ENCODE peak calls at places on chromosomes 5 and 9, in nine cellular contexts. W is A549, I is spleen, X is heart left ventricle, A is ovary, M is IMR-90, Z is adrenal gland, L is K562, E is transverse colon. Q is an unnamed sample.

GRCh38 chr9:35618854-35619799 is 914 bp upstream of the CD72 start:
- DNase-seq in W (no peak), I (peak; percentile 93), X (no peak), A (no peak), M (peak; percentile 21), Z (no peak), L (no peak), E (peak; percentile 68), Q (no peak)

GRCh38 chr5:178346607-178347334 is 114.2 kb upstream of the PHYKPL start:
- DNase-seq in W (no peak), I (peak; percentile 63), X (no peak), A (no peak), M (no peak), Z (no peak), L (no peak), E (no peak), Q (no peak)

GRCh38 chr9:106075991-106076390 is 381.6 kb downstream of the TMEM38B start:
- DNase-seq in W (no peak), I (no peak), X (no peak), A (no peak), M (peak; percentile 4), Z (no peak), L (no peak), E (no peak), Q (no peak)

GRCh38 chr5:143826909-143827514 is 15.1 kb downstream of the HMHB1 start:
- DNase-seq in W (peak; percentile 12), I (no peak), X (no peak), A (no peak), M (peak; percentile 59), Z (no peak), L (no peak), E (no peak), Q (no peak)

GRCh38 chr5:126896170-126896717 is 119.3 kb downstream of the LMNB1 start:
- DNase-seq in W (no peak), I (no peak), X (no peak), A (no peak), M (no peak), Z (no peak), L (no peak), E (no peak), Q (no peak)

GRCh38 chr9:115507148-115507547 is 389.2 kb upstream of the TNC start:
- DNase-seq in W (no peak), I (no peak), X (no peak), A (no peak), M (no peak), Z (no peak), L (no peak), E (no peak), Q (no peak)

GRCh38 chr5:142063878-142064331 is 44.7 kb upstream of the NDFIP1 start:
- DNase-seq in W (no peak), I (peak; percentile 84), X (peak; percentile 75), A (peak; percentile 25), M (peak; percentile 61), Z (peak; percentile 68), L (no peak), E (peak; percentile 13), Q (peak; percentile 52)

GRCh38 chr5:151023047-151023615 is 2.7 kb downstream of the GPX3 start:
- DNase-seq in W (no peak), I (no peak), X (peak; percentile 79), A (peak; percentile 54), M (peak; percentile 40), Z (peak; percentile 73), L (peak; percentile 70), E (no peak), Q (peak; percentile 89)

DNA sequence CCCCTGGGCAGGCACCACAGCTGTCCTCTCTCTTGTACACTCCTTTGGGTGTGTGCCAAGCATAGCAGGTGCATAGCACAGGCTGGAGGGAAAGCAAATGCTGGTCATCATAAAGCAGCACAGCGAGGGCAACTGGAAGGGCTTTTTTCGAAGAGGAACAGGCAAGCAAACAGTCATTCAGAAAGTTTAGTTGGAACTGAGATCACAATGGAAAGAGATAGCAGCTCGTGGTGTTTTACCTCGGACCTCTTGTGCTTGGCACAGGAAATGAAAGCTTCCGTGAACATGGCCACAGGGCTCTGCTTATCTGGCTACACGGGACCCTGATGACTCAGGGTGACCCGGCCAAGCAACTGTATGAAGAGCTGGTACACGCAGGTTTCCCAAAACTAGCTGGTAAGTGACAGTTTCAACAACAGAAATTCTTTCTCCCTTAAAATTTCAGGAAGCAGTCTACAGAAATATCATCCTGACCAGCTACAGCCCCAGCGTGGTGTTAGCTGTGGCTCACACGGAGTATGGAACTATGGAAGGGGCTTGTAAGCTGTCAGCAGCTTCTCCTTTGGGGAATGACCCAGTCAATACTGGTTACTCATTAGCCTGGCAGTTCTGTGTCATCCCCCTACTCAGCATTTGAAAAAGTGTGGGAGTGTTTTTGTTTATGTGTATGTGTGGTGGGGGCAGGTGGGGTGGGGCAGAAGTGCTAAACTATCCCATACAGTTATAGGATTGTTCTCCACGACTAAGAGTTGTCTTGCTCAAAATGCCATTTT is 48.1 kb downstream of the POC5 start:
- DNase-seq in W (peak; percentile 40), I (peak; percentile 79), X (peak; percentile 28), A (no peak), M (peak; percentile 18), Z (peak; percentile 45), L (peak; percentile 27), E (peak; percentile 65), Q (peak; percentile 16)
- H3K4me3 ChIP-seq in W (peak overlapping the region; percentile 8), I (peak overlapping the region; percentile 17), X (peak overlapping the region; percentile 34), A (no peak overlapping the region), M (no peak overlapping the region), Z (no peak overlapping the region), L (peak overlapping the region; percentile 25), E (peak overlapping the region; percentile 18), Q (no peak overlapping the region)

GRCh38 chr5:138464388-138465287 is 641 bp upstream of the EGR1 start:
- DNase-seq in W (peak; percentile 94), I (peak; percentile 97), X (peak; percentile 97), A (peak; percentile 96), M (peak; percentile 98), Z (peak; percentile 97), L (peak; percentile 93), E (peak; percentile 98), Q (peak; percentile 98)

GRCh38 chr5:138464018-138464387 is 1.3 kb upstream of the EGR1 start:
- DNase-seq in W (peak; percentile 95), I (peak; percentile 99), X (peak; percentile 97), A (peak; percentile 98), M (peak; percentile 93), Z (peak; percentile 97), L (peak; percentile 91), E (peak; percentile 97), Q (peak; percentile 91)

GRCh38 chr5:138465288-138466057 is at the start of gene EGR1:
- DNase-seq in W (peak; percentile 88), I (peak; percentile 93), X (peak; percentile 95), A (peak; percentile 96), M (peak; percentile 94), Z (peak; percentile 94), L (peak; percentile 78), E (peak; percentile 95), Q (peak; percentile 89)

GRCh38 chr5:138461343-138462125 is 3.7 kb upstream of the EGR1 start:
- DNase-seq in W (no peak), I (no peak), X (no peak), A (no peak), M (peak; percentile 87), Z (no peak), L (no peak), E (no peak), Q (no peak)

GRCh38 chr5:138463335-138464017 is 1.8 kb upstream of the EGR1 start:
- DNase-seq in W (no peak), I (no peak), X (no peak), A (peak; percentile 68), M (no peak), Z (peak; percentile 58), L (peak; percentile 30), E (peak; percentile 41), Q (no peak)
- TF ChIP-seq CTCF in W (no peak), I (no peak), X (no peak), A (no peak), M (no peak), Z (peak; percentile 17), L (peak; percentile 62), E (no peak), Q (no peak)

GRCh38 chr9:93960221-93960970 is 5.2 kb upstream of the BARX1 start:
- DNase-seq in W (no peak), I (no peak), X (no peak), A (no peak), M (no peak), Z (no peak), L (no peak), E (peak; percentile 43), Q (no peak)

GRCh38 chr9:93958875-93959682 is 3.9 kb upstream of the BARX1 start:
- DNase-seq in W (no peak), I (no peak), X (no peak), A (no peak), M (peak; percentile 7), Z (no peak), L (no peak), E (no peak), Q (no peak)

GRCh38 chr9:93958121-93958874 is 3.1 kb upstream of the BARX1 start:
- DNase-seq in W (no peak), I (no peak), X (no peak), A (no peak), M (no peak), Z (no peak), L (no peak), E (no peak), Q (no peak)

GRCh38 chr9:93960971-93961841 is 6.1 kb upstream of the BARX1 start:
- DNase-seq in W (no peak), I (no peak), X (no peak), A (no peak), M (no peak), Z (no peak), L (no peak), E (no peak), Q (no peak)

GRCh38 chr9:93959739-93960154 is 4.6 kb upstream of the BARX1 start:
- DNase-seq in W (no peak), I (no peak), X (no peak), A (no peak), M (no peak), Z (no peak), L (no peak), E (no peak), Q (no peak)
- TF ChIP-seq POLR2A in W (no peak), I (no peak), X (no peak), A (no peak), M (no peak), Z (no peak), L (no peak), E (no peak), Q (no peak)

DNA sequence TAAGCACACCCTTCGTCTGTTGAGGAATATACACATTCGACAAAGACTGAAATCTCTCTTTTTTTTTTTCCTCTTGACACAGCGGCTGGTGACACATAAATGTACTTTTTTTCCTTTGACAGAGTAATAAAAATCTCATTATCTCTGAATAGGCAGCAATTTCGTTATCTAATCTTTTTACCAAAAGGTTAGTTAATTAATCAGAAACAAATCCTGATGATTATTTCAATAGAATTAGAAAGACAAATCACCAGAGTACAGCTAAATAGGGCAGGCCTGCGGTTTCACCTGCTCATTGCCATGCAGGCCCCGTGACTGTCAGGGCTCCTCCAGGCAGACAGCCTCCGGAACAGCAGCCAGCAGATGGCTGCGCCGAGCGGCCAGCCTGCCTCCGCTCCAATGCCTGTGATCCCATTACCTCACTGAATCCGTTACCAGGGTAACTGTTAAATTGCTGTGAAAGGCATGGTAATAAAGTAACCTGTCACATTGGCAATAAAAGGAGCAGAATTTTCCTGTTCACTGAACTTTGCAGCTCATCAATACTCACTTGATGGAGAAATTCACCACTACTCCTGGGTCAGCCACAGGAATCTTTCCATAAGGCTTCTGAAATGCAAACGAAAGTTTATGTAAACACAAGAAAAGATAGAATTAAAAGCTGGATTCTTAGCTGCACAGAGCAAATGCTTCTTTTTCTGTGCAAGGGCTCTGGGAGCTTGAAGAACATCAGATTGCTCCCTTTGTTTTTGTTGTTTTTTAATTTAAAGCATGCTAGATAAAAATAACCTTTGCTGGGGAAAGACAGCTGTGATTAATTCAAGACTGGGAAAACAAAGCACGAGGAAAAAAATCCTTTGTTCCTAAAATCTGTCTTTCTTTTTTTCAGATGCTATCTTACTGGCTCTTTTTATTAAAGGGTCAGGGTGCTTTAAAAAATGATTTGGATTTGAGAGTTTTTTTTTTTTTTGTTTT is 666.4 kb upstream of the ZNF608 start:
- DNase-seq in W (peak; percentile 9), I (peak; percentile 79), X (peak; percentile 46), A (peak; percentile 50), M (peak; percentile 91), Z (peak; percentile 79), L (no peak), E (peak; percentile 79), Q (peak; percentile 75)
- H3K4me3 ChIP-seq in W (no peak overlapping the region), I (no peak overlapping the region), X (peak overlapping the region; percentile 3), A (no peak overlapping the region), M (peak overlapping the region; percentile 10), Z (no peak overlapping the region), L (no peak overlapping the region), E (no peak overlapping the region), Q (peak overlapping the region; percentile 7)